ENCODE peak calls at places on chromosome 3, in five cellular contexts. One of them, this sample, is unnamed.

GRCh38 chr3:73351423-73352071 is 273.2 kb downstream of the PDZRN3 start:
- DNase-seq in neural crest cell: no peak
- DNase-seq in NCI-H1105: no peak
- DNase-seq in SK-N-SH: peak; percentile 60
- DNase-seq in dorsolateral prefrontal cortex: no peak
- DNase-seq in this sample: no peak

GRCh38 chr3:133394561-133395311 is 5.1 kb upstream of the BFSP2 start:
- DNase-seq in neural crest cell: no peak
- DNase-seq in NCI-H1105: no peak
- DNase-seq in SK-N-SH: no peak
- DNase-seq in dorsolateral prefrontal cortex: no peak
- DNase-seq in this sample: no peak

GRCh38 chr3:111636506-111636905 is 41.4 kb upstream of the ZBED2 start:
- DNase-seq in neural crest cell: no peak
- DNase-seq in NCI-H1105: no peak
- DNase-seq in SK-N-SH: no peak
- DNase-seq in dorsolateral prefrontal cortex: no peak
- DNase-seq in this sample: no peak

GRCh38 chr3:23999012-23999641 is 54.0 kb downstream of the NR1D2 start:
- DNase-seq in neural crest cell: peak; percentile 82
- DNase-seq in NCI-H1105: no peak
- DNase-seq in SK-N-SH: peak; percentile 52
- DNase-seq in dorsolateral prefrontal cortex: peak; percentile 80
- DNase-seq in this sample: peak; percentile 39

GRCh38 chr3:23601020-23601822 is 204.5 kb upstream of the UBE2E1 start:
- DNase-seq in neural crest cell: no peak
- DNase-seq in NCI-H1105: no peak
- DNase-seq in SK-N-SH: peak; percentile 48
- DNase-seq in dorsolateral prefrontal cortex: no peak
- DNase-seq in this sample: no peak

GRCh38 chr3:53083496-53083895 is 37.6 kb upstream of the SFMBT1 start:
- DNase-seq in neural crest cell: no peak
- DNase-seq in NCI-H1105: no peak
- DNase-seq in SK-N-SH: peak; percentile 77
- DNase-seq in dorsolateral prefrontal cortex: no peak
- DNase-seq in this sample: peak; percentile 50

GRCh38 chr3:177491301-177492031 is 294.2 kb upstream of the TBL1XR1 start:
- DNase-seq in neural crest cell: no peak
- DNase-seq in NCI-H1105: no peak
- DNase-seq in SK-N-SH: peak; percentile 55
- DNase-seq in dorsolateral prefrontal cortex: no peak
- DNase-seq in this sample: no peak

GRCh38 chr3:50625131-50625878 is 8.4 kb downstream of the MAPKAPK3 start:
- DNase-seq in neural crest cell: no peak
- DNase-seq in NCI-H1105: no peak
- DNase-seq in SK-N-SH: no peak
- DNase-seq in dorsolateral prefrontal cortex: no peak
- DNase-seq in this sample: no peak

GRCh38 chr3:101935081-101935480 is 85.8 kb downstream of the NFKBIZ start:
- DNase-seq in neural crest cell: no peak
- DNase-seq in NCI-H1105: no peak
- DNase-seq in SK-N-SH: no peak
- DNase-seq in dorsolateral prefrontal cortex: no peak
- DNase-seq in this sample: no peak

GRCh38 chr3:5165698-5166097 is 21.8 kb upstream of the EDEM1 start:
- DNase-seq in neural crest cell: no peak
- DNase-seq in NCI-H1105: no peak
- DNase-seq in SK-N-SH: no peak
- DNase-seq in dorsolateral prefrontal cortex: no peak
- DNase-seq in this sample: no peak

GRCh38 chr3:115788921-115789470 is 165.7 kb downstream of the GAP43 start:
- DNase-seq in neural crest cell: no peak
- DNase-seq in NCI-H1105: no peak
- DNase-seq in SK-N-SH: no peak
- DNase-seq in dorsolateral prefrontal cortex: no peak
- DNase-seq in this sample: no peak

GRCh38 chr3:141994856-141995255 is 118.4 kb downstream of the ATP1B3 start:
- DNase-seq in neural crest cell: no peak
- DNase-seq in NCI-H1105: no peak
- DNase-seq in SK-N-SH: no peak
- DNase-seq in dorsolateral prefrontal cortex: no peak
- DNase-seq in this sample: no peak